ENCODE peak calls at places on chromosomes 16 and 17, in four cellular contexts. One of them, this sample, is unnamed. For H3K4me1, the result is how much of the 10 kb centered on the place peaks cover.

GRCh38 chr16:28182183-28182582 is 29.6 kb downstream of the XPO6 start:
- DNase-seq in lung: no peak
- DNase-seq in tibial artery: no peak
- DNase-seq in heart right ventricle: no peak
- DNase-seq in this sample: no peak

GRCh38 chr16:46899443-46900143 is 15.4 kb downstream of the GPT2 start:
- DNase-seq in heart right ventricle: no peak
- DNase-seq in tibial artery: no peak
- DNase-seq in lung: no peak
- DNase-seq in this sample: no peak

GRCh38 chr16:57361384-57361783 is 2.8 kb downstream of the CCL22 start:
- DNase-seq in heart right ventricle: no peak
- DNase-seq in tibial artery: no peak
- DNase-seq in lung: no peak
- DNase-seq in this sample: no peak

GRCh38 chr16:66278111-66278531 is 88.4 kb upstream of the CDH5 start:
- DNase-seq in lung: peak
- DNase-seq in heart right ventricle: no peak
- DNase-seq in tibial artery: no peak
- DNase-seq in this sample: no peak

GRCh38 chr16:3980311-3981111 is 100.0 kb upstream of the CREBBP start:
- DNase-seq in tibial artery: no peak
- DNase-seq in lung: no peak
- DNase-seq in heart right ventricle: no peak
- DNase-seq in this sample: no peak

GRCh38 chr17:72434991-72435618 is 314.3 kb downstream of the SOX9 start:
- DNase-seq in heart right ventricle: no peak
- DNase-seq in tibial artery: no peak
- DNase-seq in lung: no peak
- DNase-seq in this sample: no peak

GRCh38 chr16:64864232-64864803 is 257.5 kb downstream of the CDH11 start:
- DNase-seq in heart right ventricle: no peak
- DNase-seq in tibial artery: no peak
- DNase-seq in lung: no peak
- DNase-seq in this sample: no peak

GRCh38 chr17:39152134-39152884 is 872 bp upstream of the PLXDC1 start:
- DNase-seq in heart right ventricle: peak
- DNase-seq in lung: no peak
- DNase-seq in tibial artery: no peak
- DNase-seq in this sample: no peak

GRCh38 chr17:39194089-39194984 is 3.1 kb downstream of the CACNB1 start:
- DNase-seq in tibial artery: peak
- DNase-seq in lung: peak
- DNase-seq in heart right ventricle: peak
- DNase-seq in this sample: no peak

GRCh38 chr16:3971261-3971660 is 90.7 kb upstream of the CREBBP start:
- DNase-seq in lung: no peak
- DNase-seq in tibial artery: no peak
- DNase-seq in heart right ventricle: no peak
- DNase-seq in this sample: no peak

GRCh38 chr16:56715128-56715527 is 14.8 kb upstream of the NUP93 start:
- DNase-seq in lung: no peak
- DNase-seq in heart right ventricle: no peak
- DNase-seq in tibial artery: no peak
- DNase-seq in this sample: no peak

GRCh38 chr17:33112763-33113162 is 121.1 kb downstream of the SPACA3 start:
- DNase-seq in heart right ventricle: no peak
- DNase-seq in lung: no peak
- DNase-seq in tibial artery: no peak
- DNase-seq in this sample: no peak

GRCh38 chr17:14359251-14359939 is 58.5 kb downstream of the HS3ST3B1 start:
- DNase-seq in heart right ventricle: peak
- DNase-seq in tibial artery: no peak
- DNase-seq in lung: no peak
- DNase-seq in this sample: no peak

GRCh38 chr16:2233872-2234812 is 2.1 kb upstream of the DNASE1L2 start:
- DNase-seq in lung: no peak
- DNase-seq in heart right ventricle: no peak
- DNase-seq in tibial artery: no peak
- DNase-seq in this sample: no peak

GRCh38 chr17:77064608-77065007 is 76.2 kb upstream of the SEC14L1 start:
- DNase-seq in lung: no peak
- DNase-seq in heart right ventricle: no peak
- DNase-seq in tibial artery: no peak
- DNase-seq in this sample: no peak

GRCh38 chr17:50853015-50853615 is 13.0 kb downstream of the TOB1 start:
- DNase-seq in lung: no peak
- DNase-seq in heart right ventricle: no peak
- DNase-seq in tibial artery: no peak
- DNase-seq in this sample: no peak

GRCh38 chr17:65191805-65192740 is 54.9 kb downstream of the RGS9 start:
- DNase-seq in lung: no peak
- DNase-seq in tibial artery: no peak
- DNase-seq in heart right ventricle: no peak
- DNase-seq in this sample: no peak

GRCh38 chr16:57615813-57616212 is 12.6 kb upstream of the ADGRG1 start:
- DNase-seq in lung: no peak
- DNase-seq in tibial artery: no peak
- DNase-seq in heart right ventricle: no peak
- DNase-seq in this sample: no peak

GRCh38 chr16:8489580-8489979 is 100.7 kb downstream of the TMEM114 start:
- DNase-seq in heart right ventricle: no peak
- DNase-seq in lung: no peak
- DNase-seq in tibial artery: no peak
- DNase-seq in this sample: no peak

GRCh38 chr17:53472586-53472985 is 350.1 kb upstream of the KIF2B start:
- DNase-seq in lung: no peak
- DNase-seq in tibial artery: no peak
- DNase-seq in heart right ventricle: no peak
- DNase-seq in this sample: no peak

GRCh38 chr17:80171681-80172080 is 1.9 kb downstream of the CARD14 start:
- DNase-seq in lung: no peak
- DNase-seq in tibial artery: no peak
- DNase-seq in heart right ventricle: no peak
- DNase-seq in this sample: no peak

GRCh38 chr17:48162946-48163506 is 55.5 kb downstream of the SNX11 start:
- DNase-seq in tibial artery: no peak
- DNase-seq in heart right ventricle: no peak
- DNase-seq in lung: no peak
- DNase-seq in this sample: no peak

GRCh38 chr16:26795184-26795583 is 271.5 kb upstream of the C16orf82 start:
- DNase-seq in tibial artery: no peak
- DNase-seq in lung: no peak
- DNase-seq in heart right ventricle: no peak
- DNase-seq in this sample: no peak

GRCh38 chr17:41199421-41200098 is 9.9 kb downstream of the KRTAP9-1 start:
- DNase-seq in lung: no peak
- DNase-seq in tibial artery: no peak
- DNase-seq in heart right ventricle: no peak
- DNase-seq in this sample: no peak

GRCh38 chr17:50794361-50794760 is 27.0 kb upstream of the ANKRD40CL start:
- DNase-seq in heart right ventricle: no peak
- DNase-seq in lung: no peak
- DNase-seq in tibial artery: no peak
- DNase-seq in this sample: no peak

GRCh38 chr16:21626659-21627277 is 25.6 kb downstream of the IGSF6 start:
- DNase-seq in heart right ventricle: no peak
- DNase-seq in tibial artery: peak
- DNase-seq in lung: no peak
- DNase-seq in this sample: no peak

GRCh38 chr17:77572851-77573250 is 385.7 kb upstream of the TNRC6C start:
- DNase-seq in tibial artery: no peak
- DNase-seq in heart right ventricle: no peak
- DNase-seq in lung: no peak
- DNase-seq in this sample: no peak

GRCh38 chr17:10745231-10745630 is 15.4 kb upstream of the TMEM220 start:
- DNase-seq in lung: no peak
- DNase-seq in tibial artery: no peak
- DNase-seq in heart right ventricle: no peak
- DNase-seq in this sample: no peak

GRCh38 chr17:29726721-29727252 is 104.1 kb upstream of the CORO6 start:
- DNase-seq in lung: no peak
- DNase-seq in heart right ventricle: no peak
- DNase-seq in tibial artery: no peak
- DNase-seq in this sample: peak

GRCh38 chr17:45775576-45776011 is 8.5 kb upstream of the CRHR1 start:
- DNase-seq in heart right ventricle: peak
- DNase-seq in lung: peak
- DNase-seq in tibial artery: no peak
- DNase-seq in this sample: no peak

GRCh38 chr16:85350973-85351372 is 238.7 kb upstream of the CIBAR2 start:
- DNase-seq in heart right ventricle: peak
- DNase-seq in tibial artery: peak
- DNase-seq in lung: peak
- DNase-seq in this sample: no peak

GRCh38 chr17:21042434-21043295 is at the start of gene USP22:
- DNase-seq in heart right ventricle: no peak
- DNase-seq in lung: no peak
- DNase-seq in tibial artery: peak
- DNase-seq in this sample: peak

GRCh38 chr17:70121136-70121535 is 46.1 kb downstream of the KCNJ16 start:
- DNase-seq in lung: no peak
- DNase-seq in heart right ventricle: no peak
- DNase-seq in tibial artery: no peak
- DNase-seq in this sample: no peak

GRCh38 chr17:62093188-62094155 is 28.4 kb upstream of the MED13 start:
- DNase-seq in tibial artery: no peak
- DNase-seq in heart right ventricle: no peak
- DNase-seq in lung: no peak
- DNase-seq in this sample: no peak
- H3K4me1 ChIP-seq in tibial artery: under half
- H3K4me1 ChIP-seq in heart right ventricle: under half
- H3K4me1 ChIP-seq in lung: under half
- H3K4me1 ChIP-seq in this sample: under half

DNA sequence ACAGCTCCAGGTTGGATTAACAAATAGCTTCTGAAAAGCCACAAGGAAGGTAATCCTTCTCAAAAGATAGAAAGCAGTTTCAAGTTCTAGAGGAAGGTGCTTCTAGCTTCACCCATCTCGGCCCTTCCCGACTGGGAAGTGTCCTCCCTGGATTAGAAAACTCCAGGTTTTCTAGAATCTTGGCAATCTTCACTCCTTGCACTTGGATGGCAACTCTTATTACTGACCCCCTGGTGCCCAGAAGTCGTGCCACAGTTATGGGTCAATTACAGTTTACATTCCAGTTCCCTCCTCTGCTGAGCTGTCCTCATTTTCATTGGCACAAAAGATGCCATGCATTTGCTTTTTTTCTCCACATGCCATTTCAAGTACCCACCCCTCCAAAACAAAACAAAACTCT is 65.6 kb downstream of the SMG6 start:
- DNase-seq in heart right ventricle: no peak
- DNase-seq in tibial artery: no peak
- DNase-seq in lung: no peak
- DNase-seq in this sample: no peak
- H3K4me1 ChIP-seq in heart right ventricle: half or more
- H3K4me1 ChIP-seq in tibial artery: half or more
- H3K4me1 ChIP-seq in lung: under half
- H3K4me1 ChIP-seq in this sample: under half

DNA sequence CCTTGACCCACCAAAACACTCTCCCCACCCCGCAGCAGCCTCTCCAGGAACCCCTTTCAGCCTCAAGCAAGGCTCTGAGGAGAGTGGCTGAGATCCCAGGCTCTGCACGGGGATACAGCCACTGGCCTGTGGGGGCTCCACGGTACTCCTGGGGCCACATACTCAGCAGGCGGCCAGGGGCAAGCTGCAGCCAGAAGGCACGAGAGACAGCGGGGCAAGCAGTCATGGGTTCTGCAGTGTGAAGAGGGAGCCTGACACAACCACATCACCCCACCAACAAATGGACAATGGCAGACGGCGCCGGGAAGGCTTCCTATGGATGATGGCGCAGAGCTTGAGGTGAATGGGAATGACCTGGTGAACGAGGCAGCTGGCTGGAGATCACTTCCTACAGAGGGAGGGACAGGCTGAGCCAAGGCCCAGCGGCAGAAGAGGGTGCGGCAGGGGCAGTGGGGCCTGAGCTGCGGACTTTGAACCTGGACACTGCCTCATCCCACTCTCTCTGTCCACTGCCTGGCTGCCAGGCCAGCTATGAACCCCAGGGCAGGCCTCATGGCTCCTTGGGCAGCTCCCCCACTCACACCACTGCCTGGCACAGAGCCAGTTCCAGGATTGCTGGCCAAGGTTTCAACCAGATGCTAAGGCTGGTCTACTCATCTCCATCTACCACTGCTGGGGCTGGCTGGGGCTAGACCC is 10.8 kb upstream of the BCAR1 start:
- DNase-seq in heart right ventricle: peak
- DNase-seq in lung: no peak
- DNase-seq in tibial artery: no peak
- DNase-seq in this sample: no peak
- H3K4me1 ChIP-seq in heart right ventricle: half or more
- H3K4me1 ChIP-seq in lung: half or more
- H3K4me1 ChIP-seq in tibial artery: half or more
- H3K4me1 ChIP-seq in this sample: under half

GRCh38 chr17:27542841-27543463 is 86.7 kb downstream of the KSR1 start:
- DNase-seq in lung: no peak
- DNase-seq in heart right ventricle: no peak
- DNase-seq in tibial artery: no peak
- DNase-seq in this sample: no peak

GRCh38 chr17:27540300-27541105 is 84.3 kb downstream of the KSR1 start:
- DNase-seq in lung: peak
- DNase-seq in heart right ventricle: peak
- DNase-seq in tibial artery: peak
- DNase-seq in this sample: no peak

GRCh38 chr17:27539794-27540193 is 83.5 kb downstream of the KSR1 start:
- DNase-seq in lung: no peak
- DNase-seq in tibial artery: no peak
- DNase-seq in heart right ventricle: no peak
- DNase-seq in this sample: no peak

GRCh38 chr17:27543464-27543856 is 87.2 kb downstream of the KSR1 start:
- DNase-seq in lung: no peak
- DNase-seq in tibial artery: no peak
- DNase-seq in heart right ventricle: no peak
- DNase-seq in this sample: no peak

DNA sequence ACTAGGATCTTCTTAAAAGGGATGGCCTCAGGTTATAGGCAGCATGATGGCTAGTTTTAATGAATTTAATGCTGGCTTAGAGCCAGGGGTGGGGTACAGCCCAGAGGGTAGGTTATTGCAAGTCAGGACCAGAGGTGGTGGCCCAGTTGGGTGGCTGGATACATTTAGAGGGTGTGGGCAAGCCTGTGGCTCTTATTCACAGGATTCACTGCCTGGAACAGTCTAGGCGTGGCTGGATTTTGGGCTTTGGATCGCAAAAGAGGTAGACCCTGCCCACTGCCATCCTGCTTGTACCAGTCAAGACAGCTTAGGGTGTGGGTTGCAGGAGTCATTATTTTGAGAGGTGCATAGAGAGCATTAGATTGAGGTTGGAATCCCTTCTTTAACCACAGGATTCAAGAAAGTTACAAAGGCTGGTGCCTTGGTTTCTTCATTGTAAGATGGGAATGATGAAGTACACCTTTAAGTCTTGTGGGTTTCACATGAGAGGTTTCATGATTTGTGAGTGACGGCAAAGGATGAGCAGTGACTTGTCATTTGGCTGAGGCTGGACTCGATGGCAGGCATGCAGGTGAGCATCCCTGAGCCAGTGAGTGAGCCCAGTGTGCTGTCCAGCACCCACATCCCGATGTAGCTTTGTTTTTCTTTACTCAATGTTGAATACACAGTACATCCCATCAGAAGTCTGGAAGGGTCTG is 85.2 kb downstream of the KSR1 start:
- DNase-seq in lung: no peak
- DNase-seq in tibial artery: no peak
- DNase-seq in heart right ventricle: no peak
- DNase-seq in this sample: no peak
- H3K4me1 ChIP-seq in lung: under half
- H3K4me1 ChIP-seq in tibial artery: under half
- H3K4me1 ChIP-seq in heart right ventricle: under half
- H3K4me1 ChIP-seq in this sample: under half

This sample was measured in naive thymus-derived CD4-positive, alpha-beta T cell.